ENCODE peak calls at places on chromosomes 6 and 20, in four cellular contexts. S is K562, K is HepG2, R is SK-N-SH. O is an unnamed sample.

GRCh38 chr20:62378215-62378614 is 8.7 kb upstream of the RPS21 start:
- DNase-seq in S (no peak), K (no peak), R (no peak), O (no peak)

GRCh38 chr20:16749573-16749972 is 1.4 kb downstream of the OTOR start:
- DNase-seq in R (no peak), K (peak; percentile 23), S (peak; percentile 13), O (peak; percentile 78)

GRCh38 chr6:139392834-139393233 is 18.4 kb upstream of the CITED2 start:
- DNase-seq in R (no peak), K (no peak), S (no peak), O (no peak)

GRCh38 chr6:82057846-82058554 is 189.5 kb downstream of the IBTK start:
- DNase-seq in K (no peak), R (no peak), S (no peak), O (no peak)

GRCh38 chr6:90887764-90888163 is 300.9 kb upstream of the MAP3K7 start:
- DNase-seq in S (no peak), R (no peak), K (no peak), O (no peak)

GRCh38 chr6:149065658-149066556 is 251.6 kb upstream of the TAB2 start:
- DNase-seq in R (no peak), S (no peak), K (no peak), O (no peak)

GRCh38 chr6:51529240-51529639 is 558.2 kb downstream of the PKHD1 start:
- DNase-seq in S (no peak), R (no peak), K (no peak), O (peak; percentile 17)

GRCh38 chr6:87822011-87822410 is 120.0 kb upstream of the AKIRIN2 start:
- DNase-seq in K (peak; percentile 92), S (no peak), R (no peak), O (no peak)

GRCh38 chr6:88982720-88983119 is 19.3 kb upstream of the RNGTT start:
- DNase-seq in R (peak; percentile 52), K (peak; percentile 55), S (peak; percentile 28), O (peak; percentile 78)

GRCh38 chr6:30259140-30260035 is 46.2 kb upstream of the TRIM26 start:
- DNase-seq in R (peak; percentile 90), K (peak; percentile 83), S (no peak), O (peak; percentile 96)
- TF ChIP-seq POLR2AphosphoS5 in R (no peak), K (no peak), S (no peak), O (peak; percentile 73)

DNA sequence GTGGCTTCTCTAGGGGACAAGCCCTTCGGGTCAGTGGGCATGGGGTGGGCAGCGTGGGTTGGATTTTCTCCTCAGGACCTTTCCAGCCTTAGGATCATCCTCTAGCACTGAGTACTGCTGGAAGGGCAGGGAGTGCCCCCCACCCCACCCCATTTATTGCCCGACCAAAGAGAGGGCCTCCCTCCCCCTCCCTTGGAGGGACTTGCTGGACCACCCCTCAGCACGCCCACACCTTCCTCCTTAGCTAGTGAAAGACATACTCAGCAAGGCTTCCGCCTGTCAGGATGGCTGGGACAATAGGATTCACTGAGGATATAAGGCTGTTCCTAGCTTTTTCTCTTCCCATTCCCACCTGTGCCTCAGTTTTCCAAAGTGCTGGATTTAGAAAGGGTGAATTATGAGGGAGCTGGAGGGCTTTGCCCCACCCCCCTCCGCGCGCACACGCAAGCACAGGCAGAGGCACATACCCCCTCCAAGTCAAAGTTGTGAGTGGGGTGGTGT is 859 bp upstream of the SLC29A1 start:
- DNase-seq in S (no peak), K (no peak), R (no peak), O (peak; percentile 74)
- H3K4me3 ChIP-seq in S (peak overlapping the region; percentile 54), K (peak overlapping the region; percentile 76), R (peak overlapping the region; percentile 53), O (peak overlapping the region; percentile 84)

GRCh38 chr20:34815636-34816035 is 9.8 kb downstream of the NCOA6 start:
- DNase-seq in S (no peak), R (no peak), K (no peak), O (no peak)
- H4K20me1 ChIP-seq in S (peaks cover 7% of the 10 kb centered on the region), R (peaks cover 92% of the 10 kb centered on the region), K (peaks cover 15% of the 10 kb centered on the region), O (no peaks in the 10 kb centered on the region)

GRCh38 chr6:41936073-41936837 is 5.4 kb downstream of the CCND3 start:
- DNase-seq in K (peak; percentile 87), R (peak; percentile 83), S (peak; percentile 66), O (peak; percentile 90)
- TF ChIP-seq POLR2AphosphoS5 in K (peak; percentile 19), R (no peak), S (peak; percentile 83), O (no peak)

DNA sequence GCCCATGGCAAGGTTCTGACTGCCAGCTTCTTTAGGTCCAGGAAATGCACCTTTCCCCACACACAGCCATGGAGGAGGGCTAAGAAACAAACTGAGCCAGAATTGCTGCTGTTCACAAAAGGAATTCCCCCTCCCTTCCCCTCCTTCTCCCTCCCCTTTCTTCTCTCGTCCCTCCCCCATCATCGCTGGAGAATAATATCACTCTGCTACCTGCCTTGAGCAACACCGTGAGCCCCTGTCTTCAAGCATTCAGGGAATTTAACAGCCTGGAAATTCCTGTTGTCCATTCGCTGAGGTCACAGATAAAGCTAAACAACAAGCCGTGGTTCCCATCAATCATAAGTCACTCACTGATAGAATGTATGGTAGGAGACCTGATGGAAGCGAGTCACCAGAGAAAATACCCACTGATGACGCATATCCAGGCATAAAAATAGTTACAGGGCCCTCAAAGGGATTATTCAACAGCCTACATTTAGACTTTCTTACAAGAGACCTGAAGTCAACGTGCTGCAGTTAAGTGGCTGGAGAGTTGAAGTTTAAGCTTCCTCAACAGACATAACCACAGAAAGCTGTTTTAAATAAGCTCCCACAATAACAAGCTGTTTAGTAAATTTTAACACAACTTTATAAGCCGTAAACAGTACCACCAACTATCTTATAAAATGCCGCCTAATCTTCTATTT is 59.7 kb downstream of the HIVEP2 start:
- DNase-seq in S (no peak), R (no peak), K (peak; percentile 84), O (peak; percentile 91)
- H3K4me3 ChIP-seq in S (no peak overlapping the region), R (peak overlapping the region; percentile 47), K (no peak overlapping the region), O (peak overlapping the region; percentile 17)

DNA sequence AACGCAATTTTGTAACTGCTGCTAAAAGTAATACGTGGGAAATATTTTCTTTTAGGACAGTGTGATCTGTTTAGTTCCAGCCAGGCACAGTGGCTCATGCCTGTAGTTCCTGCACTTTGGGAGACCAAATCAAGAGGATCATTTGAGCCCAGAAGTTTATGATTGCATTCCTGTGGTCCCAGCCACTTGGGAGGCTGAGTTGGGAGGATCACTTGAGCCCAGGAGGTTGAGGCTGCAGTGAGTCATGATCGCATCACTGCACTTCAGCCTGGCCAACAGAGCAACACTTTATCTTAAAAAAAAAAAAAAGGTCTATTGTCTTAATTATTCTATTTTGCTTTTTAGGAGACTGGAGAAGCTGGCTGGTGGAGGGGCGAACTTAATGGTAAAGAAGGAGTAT is 101.5 kb downstream of the CD2AP start:
- DNase-seq in S (no peak), R (no peak), K (no peak), O (no peak)
- H4K20me1 ChIP-seq in S (no peaks in the 10 kb centered on the region), R (no peaks in the 10 kb centered on the region), K (no peaks in the 10 kb centered on the region), O (no peaks in the 10 kb centered on the region)

DNA sequence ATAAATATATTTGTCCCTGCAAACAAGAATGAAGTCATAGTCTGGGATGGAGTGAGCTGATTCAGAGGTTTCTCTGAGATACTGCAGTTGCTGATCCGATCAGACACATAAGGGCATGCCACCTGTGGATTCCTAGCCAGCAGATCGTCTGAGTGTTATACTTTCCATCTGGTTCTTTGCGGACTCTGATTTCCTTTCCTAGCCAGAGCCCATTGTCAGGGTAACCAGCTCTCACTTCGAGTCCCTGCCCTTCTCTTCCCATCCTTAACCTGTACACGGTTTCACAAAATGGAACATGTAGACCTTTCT is 100.9 kb downstream of the TMEM200A start:
- DNase-seq in S (no peak), R (no peak), K (no peak), O (peak; percentile 15)
- TF ChIP-seq POLR2AphosphoS5 in S (no peak), R (no peak), K (no peak), O (no peak)

GRCh38 chr6:108117427-108118358 is 43.2 kb upstream of the OSTM1 start:
- DNase-seq in S (no peak), K (no peak), R (peak; percentile 74), O (peak; percentile 88)

GRCh38 chr6:108120311-108120710 is 45.5 kb upstream of the NR2E1 start:
- DNase-seq in R (no peak), K (no peak), S (no peak), O (peak; percentile 57)

GRCh38 chr6:108118791-108119211 is 44.3 kb upstream of the OSTM1 start:
- DNase-seq in K (no peak), S (no peak), R (peak; percentile 59), O (no peak)

GRCh38 chr6:108118359-108118724 is 43.8 kb upstream of the OSTM1 start:
- DNase-seq in R (peak; percentile 62), K (no peak), S (no peak), O (no peak)

GRCh38 chr6:108119212-108120141 is 44.9 kb upstream of the OSTM1 start:
- DNase-seq in K (no peak), S (no peak), R (peak; percentile 64), O (peak; percentile 80)
- H3K4me3 ChIP-seq in K (no peak overlapping the region), S (no peak overlapping the region), R (peak overlapping the region; percentile 53), O (peak overlapping the region; percentile 50)

DNA sequence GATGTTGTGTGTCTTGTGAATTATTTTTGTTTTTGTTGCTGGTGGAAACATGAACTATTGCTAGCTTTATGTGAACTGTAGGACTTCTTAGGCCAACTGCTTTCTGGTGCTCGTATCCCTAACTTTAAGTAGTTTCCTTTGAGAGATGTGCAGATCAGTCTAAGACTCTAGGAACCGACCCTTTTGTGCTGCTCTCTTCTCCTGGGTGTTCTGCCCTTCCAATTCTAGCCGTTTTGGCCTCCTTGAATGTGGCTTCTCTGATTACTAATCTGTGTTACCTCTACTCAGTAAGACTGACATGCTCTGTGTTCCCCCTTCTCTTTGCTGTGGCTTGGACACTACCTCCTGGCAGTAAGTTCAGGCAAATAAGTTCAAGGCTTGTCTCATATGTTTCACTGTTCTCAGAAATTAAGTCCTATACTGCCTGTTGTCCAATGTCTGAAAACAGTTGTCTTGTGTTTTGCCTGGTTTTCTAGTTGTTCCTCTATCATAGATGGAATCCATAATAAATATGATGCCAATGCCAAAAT is 58.0 kb downstream of the FOXO3 start:
- DNase-seq in R (no peak), S (no peak), K (no peak), O (no peak)
- H4K20me1 ChIP-seq in R (peaks cover 42% of the 10 kb centered on the region), S (no peaks in the 10 kb centered on the region), K (peaks cover 46% of the 10 kb centered on the region), O (peaks cover 3% of the 10 kb centered on the region)

DNA sequence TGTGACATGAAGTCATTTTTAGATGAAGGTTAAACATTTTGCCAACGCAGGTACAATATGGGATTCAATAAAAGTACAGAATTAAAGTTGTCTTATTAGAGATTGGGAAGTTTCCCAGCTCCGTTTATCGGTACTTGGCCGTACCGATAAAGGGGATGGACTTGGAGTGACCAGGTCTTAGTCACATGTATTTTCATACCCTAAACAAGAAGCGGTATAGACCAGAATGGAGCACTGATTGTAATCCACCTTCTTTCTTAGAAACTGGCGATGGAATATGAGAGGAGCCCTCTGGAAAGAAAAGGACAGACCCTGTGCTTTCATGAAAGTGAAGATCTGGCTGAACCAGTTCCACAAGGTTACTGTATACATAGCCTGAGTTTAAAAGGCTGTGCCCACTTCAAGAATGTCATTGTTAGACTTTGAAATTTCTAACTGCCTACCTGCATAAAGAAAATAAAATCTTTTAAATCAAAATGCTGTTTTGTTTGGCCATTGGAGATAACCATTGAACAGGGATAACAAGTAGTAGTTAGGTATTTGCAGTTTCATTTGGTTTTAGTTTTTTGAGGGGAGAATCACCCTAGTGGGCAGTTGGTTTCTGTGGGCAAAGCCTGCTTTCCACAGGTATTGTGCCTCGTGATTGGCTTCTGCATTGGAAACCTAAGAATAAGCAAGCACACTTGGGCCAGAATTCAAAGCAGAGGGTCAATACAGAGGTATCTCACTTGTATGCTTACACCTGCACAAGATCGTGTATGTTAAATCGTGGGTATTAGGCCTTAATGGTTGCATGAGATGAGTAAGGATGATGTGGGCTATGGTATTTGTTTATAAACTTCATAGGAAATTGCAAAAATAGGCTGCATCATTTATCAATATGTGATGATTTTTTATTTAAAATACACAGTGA is 11.2 kb upstream of the ZNFX1 start:
- DNase-seq in K (no peak), R (no peak), S (no peak), O (peak; percentile 36)
- TF ChIP-seq POLR2AphosphoS5 in K (peak; percentile 67), R (peak; percentile 12), S (peak; percentile 68), O (peak; percentile 22)